ENCODE peak calls at places on chromosomes 16 and 17, in six cellular contexts. One of them, this sample, is unnamed.

GRCh38 chr17:79944251-79944812 is 91.3 kb downstream of the TBC1D16 start:
- DNase-seq in MM.1S: no peak
- DNase-seq in neuronal stem cell: no peak
- DNase-seq in endodermal cell: peak; percentile 56
- DNase-seq in Karpas-422: no peak
- DNase-seq in SK-N-MC: no peak
- DNase-seq in this sample: no peak

GRCh38 chr17:10837987-10838386 is at the start of gene PIRT:
- DNase-seq in MM.1S: no peak
- DNase-seq in neuronal stem cell: no peak
- DNase-seq in endodermal cell: no peak
- DNase-seq in Karpas-422: no peak
- DNase-seq in SK-N-MC: no peak
- DNase-seq in this sample: no peak

GRCh38 chr16:88983157-88983556 is 6.2 kb upstream of the CBFA2T3 start:
- DNase-seq in MM.1S: no peak
- DNase-seq in neuronal stem cell: no peak
- DNase-seq in endodermal cell: no peak
- DNase-seq in Karpas-422: no peak
- DNase-seq in SK-N-MC: no peak
- DNase-seq in this sample: no peak

GRCh38 chr17:27422601-27423000 is 33.6 kb upstream of the KSR1 start:
- DNase-seq in MM.1S: no peak
- DNase-seq in neuronal stem cell: no peak
- DNase-seq in endodermal cell: no peak
- DNase-seq in Karpas-422: no peak
- DNase-seq in SK-N-MC: no peak
- DNase-seq in this sample: no peak

GRCh38 chr17:7854851-7855642 is at the start of gene TMEM88:
- DNase-seq in MM.1S: no peak
- DNase-seq in neuronal stem cell: peak; percentile 83
- DNase-seq in endodermal cell: peak; percentile 91
- DNase-seq in Karpas-422: peak; percentile 58
- DNase-seq in SK-N-MC: no peak
- DNase-seq in this sample: no peak

GRCh38 chr16:67666538-67667433 is at the start of the genes C16orf86 and ENKD1:
- DNase-seq in MM.1S: peak; percentile 89
- DNase-seq in neuronal stem cell: peak; percentile 87
- DNase-seq in endodermal cell: peak; percentile 94
- DNase-seq in Karpas-422: peak; percentile 95
- DNase-seq in SK-N-MC: no peak
- DNase-seq in this sample: peak; percentile 52

GRCh38 chr17:36978810-36979584 is 30.2 kb downstream of the AATF start:
- DNase-seq in MM.1S: no peak
- DNase-seq in neuronal stem cell: peak; percentile 9
- DNase-seq in endodermal cell: no peak
- DNase-seq in Karpas-422: peak; percentile 52
- DNase-seq in SK-N-MC: peak; percentile 6
- DNase-seq in this sample: peak; percentile 58

GRCh38 chr16:50173318-50173717 is 20.2 kb downstream of the TENT4B start:
- DNase-seq in MM.1S: no peak
- DNase-seq in neuronal stem cell: no peak
- DNase-seq in endodermal cell: no peak
- DNase-seq in Karpas-422: no peak
- DNase-seq in SK-N-MC: no peak
- DNase-seq in this sample: no peak

GRCh38 chr16:11094075-11094593 is 149.8 kb downstream of the CLEC16A start:
- DNase-seq in MM.1S: peak; percentile 76
- DNase-seq in neuronal stem cell: no peak
- DNase-seq in endodermal cell: no peak
- DNase-seq in Karpas-422: peak; percentile 51
- DNase-seq in SK-N-MC: no peak
- DNase-seq in this sample: peak; percentile 79

GRCh38 chr16:77457046-77457445 is 22.2 kb upstream of the ADAMTS18 start:
- DNase-seq in MM.1S: no peak
- DNase-seq in neuronal stem cell: no peak
- DNase-seq in endodermal cell: no peak
- DNase-seq in Karpas-422: no peak
- DNase-seq in SK-N-MC: no peak
- DNase-seq in this sample: no peak

GRCh38 chr17:422196-422930 is 69.8 kb upstream of the RPH3AL start:
- DNase-seq in MM.1S: no peak
- DNase-seq in neuronal stem cell: no peak
- DNase-seq in endodermal cell: peak; percentile 82
- DNase-seq in Karpas-422: no peak
- DNase-seq in SK-N-MC: no peak
- DNase-seq in this sample: no peak

GRCh38 chr17:72287586-72287985 is 166.8 kb downstream of the SOX9 start:
- DNase-seq in MM.1S: no peak
- DNase-seq in neuronal stem cell: no peak
- DNase-seq in endodermal cell: no peak
- DNase-seq in Karpas-422: no peak
- DNase-seq in SK-N-MC: no peak
- DNase-seq in this sample: no peak

GRCh38 chr16:90077757-90078593 is 844 bp upstream of the PRDM7 start:
- DNase-seq in MM.1S: peak; percentile 60
- DNase-seq in neuronal stem cell: no peak
- DNase-seq in endodermal cell: peak; percentile 60
- DNase-seq in Karpas-422: peak; percentile 61
- DNase-seq in SK-N-MC: no peak
- DNase-seq in this sample: peak; percentile 42

GRCh38 chr16:49580751-49581303 is 207.2 kb downstream of the C16orf78 start:
- DNase-seq in MM.1S: no peak
- DNase-seq in neuronal stem cell: no peak
- DNase-seq in endodermal cell: no peak
- DNase-seq in Karpas-422: no peak
- DNase-seq in SK-N-MC: no peak
- DNase-seq in this sample: peak; percentile 11

GRCh38 chr16:79707867-79708266 is 107.3 kb upstream of the MAF start:
- DNase-seq in MM.1S: no peak
- DNase-seq in neuronal stem cell: no peak
- DNase-seq in endodermal cell: no peak
- DNase-seq in Karpas-422: no peak
- DNase-seq in SK-N-MC: no peak
- DNase-seq in this sample: peak; percentile 73

GRCh38 chr16:64589836-64590235 is 532.0 kb downstream of the CDH11 start:
- DNase-seq in MM.1S: no peak
- DNase-seq in neuronal stem cell: no peak
- DNase-seq in endodermal cell: no peak
- DNase-seq in Karpas-422: no peak
- DNase-seq in SK-N-MC: no peak
- DNase-seq in this sample: peak; percentile 25

GRCh38 chr17:82729479-82730260 is 5.7 kb upstream of the FN3K start:
- DNase-seq in MM.1S: no peak
- DNase-seq in neuronal stem cell: no peak
- DNase-seq in endodermal cell: peak; percentile 51
- DNase-seq in Karpas-422: peak; percentile 32
- DNase-seq in SK-N-MC: no peak
- DNase-seq in this sample: no peak

GRCh38 chr16:282491-282890 is 473 bp upstream of the PDIA2 start:
- DNase-seq in MM.1S: no peak
- DNase-seq in neuronal stem cell: no peak
- DNase-seq in endodermal cell: no peak
- DNase-seq in Karpas-422: no peak
- DNase-seq in SK-N-MC: no peak
- DNase-seq in this sample: no peak

GRCh38 chr16:82033683-82034300 is 1.3 kb upstream of the HSD17B2 start:
- DNase-seq in MM.1S: no peak
- DNase-seq in neuronal stem cell: no peak
- DNase-seq in endodermal cell: no peak
- DNase-seq in Karpas-422: no peak
- DNase-seq in SK-N-MC: no peak
- DNase-seq in this sample: no peak

GRCh38 chr16:57838161-57838560 is 35.9 kb upstream of the KIFC3 start:
- DNase-seq in MM.1S: no peak
- DNase-seq in neuronal stem cell: no peak
- DNase-seq in endodermal cell: no peak
- DNase-seq in Karpas-422: no peak
- DNase-seq in SK-N-MC: no peak
- DNase-seq in this sample: peak; percentile 45

GRCh38 chr17:41647940-41648410 is 23.6 kb upstream of the KRT17 start:
- DNase-seq in MM.1S: peak; percentile 79
- DNase-seq in neuronal stem cell: peak; percentile 87
- DNase-seq in endodermal cell: peak; percentile 100
- DNase-seq in Karpas-422: peak; percentile 92
- DNase-seq in SK-N-MC: no peak
- DNase-seq in this sample: peak; percentile 44

GRCh38 chr17:40112191-40112590 is 9.6 kb upstream of the MSL1 start:
- DNase-seq in MM.1S: peak; percentile 4
- DNase-seq in neuronal stem cell: no peak
- DNase-seq in endodermal cell: no peak
- DNase-seq in Karpas-422: no peak
- DNase-seq in SK-N-MC: no peak
- DNase-seq in this sample: no peak
- H3K9ac ChIP-seq in MM.1S: no peak overlapping the region
- H3K9ac ChIP-seq in neuronal stem cell: no peak overlapping the region
- H3K9ac ChIP-seq in endodermal cell: no peak overlapping the region
- H3K9ac ChIP-seq in Karpas-422: peak overlapping the region; percentile 49
- H3K9ac ChIP-seq in SK-N-MC: peak overlapping the region; percentile 61
- H3K9ac ChIP-seq in this sample: no peak overlapping the region

DNA sequence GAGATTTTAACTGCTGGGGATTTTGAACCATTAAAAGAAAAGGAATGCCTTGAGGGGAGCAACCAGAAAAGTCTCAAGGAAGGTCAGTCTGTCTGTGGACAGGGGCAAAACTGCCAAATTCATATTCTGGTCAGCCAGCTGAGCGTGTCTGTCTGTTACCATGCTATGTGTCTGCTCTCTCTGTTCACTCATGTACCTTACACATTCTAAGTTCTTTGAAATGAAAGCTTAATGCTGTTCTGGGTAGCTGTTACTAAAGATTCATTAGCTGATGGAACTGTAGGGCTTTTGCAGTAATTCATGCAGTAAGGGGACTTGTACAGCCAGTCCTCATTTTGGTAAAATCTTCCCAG is 115.8 kb downstream of the MRTFB start:
- DNase-seq in MM.1S: no peak
- DNase-seq in neuronal stem cell: no peak
- DNase-seq in endodermal cell: no peak
- DNase-seq in Karpas-422: no peak
- DNase-seq in SK-N-MC: no peak
- DNase-seq in this sample: no peak
- H3K4me3 ChIP-seq in MM.1S: no peak overlapping the region
- H3K4me3 ChIP-seq in neuronal stem cell: no peak overlapping the region
- H3K4me3 ChIP-seq in endodermal cell: no peak overlapping the region
- H3K4me3 ChIP-seq in Karpas-422: no peak overlapping the region
- H3K4me3 ChIP-seq in SK-N-MC: no peak overlapping the region
- H3K4me3 ChIP-seq in this sample: peak overlapping the region; percentile 48

GRCh38 chr17:47829870-47830269 is 1.5 kb downstream of the MRPL10 start:
- DNase-seq in MM.1S: peak; percentile 29
- DNase-seq in neuronal stem cell: no peak
- DNase-seq in endodermal cell: no peak
- DNase-seq in Karpas-422: no peak
- DNase-seq in SK-N-MC: no peak
- DNase-seq in this sample: no peak
- H3K9ac ChIP-seq in MM.1S: peak overlapping the region; percentile 32
- H3K9ac ChIP-seq in neuronal stem cell: no peak overlapping the region
- H3K9ac ChIP-seq in endodermal cell: no peak overlapping the region
- H3K9ac ChIP-seq in Karpas-422: no peak overlapping the region
- H3K9ac ChIP-seq in SK-N-MC: no peak overlapping the region
- H3K9ac ChIP-seq in this sample: no peak overlapping the region

GRCh38 chr16:9095998-9096397 is 4.6 kb downstream of the HAPSTR1 start:
- DNase-seq in MM.1S: no peak
- DNase-seq in neuronal stem cell: no peak
- DNase-seq in endodermal cell: no peak
- DNase-seq in Karpas-422: no peak
- DNase-seq in SK-N-MC: no peak
- DNase-seq in this sample: no peak
- H3K4me3 ChIP-seq in MM.1S: no peak overlapping the region
- H3K4me3 ChIP-seq in neuronal stem cell: no peak overlapping the region
- H3K4me3 ChIP-seq in endodermal cell: peak overlapping the region; percentile 88
- H3K4me3 ChIP-seq in Karpas-422: no peak overlapping the region
- H3K4me3 ChIP-seq in SK-N-MC: peak overlapping the region; percentile 95
- H3K4me3 ChIP-seq in this sample: peak overlapping the region; percentile 96

GRCh38 chr17:18252160-18252559 is 6.4 kb downstream of the FLII start:
- DNase-seq in MM.1S: no peak
- DNase-seq in neuronal stem cell: no peak
- DNase-seq in endodermal cell: no peak
- DNase-seq in Karpas-422: no peak
- DNase-seq in SK-N-MC: no peak
- DNase-seq in this sample: no peak
- H3K9ac ChIP-seq in MM.1S: no peak overlapping the region
- H3K9ac ChIP-seq in neuronal stem cell: no peak overlapping the region
- H3K9ac ChIP-seq in endodermal cell: no peak overlapping the region
- H3K9ac ChIP-seq in Karpas-422: no peak overlapping the region
- H3K9ac ChIP-seq in SK-N-MC: no peak overlapping the region
- H3K9ac ChIP-seq in this sample: no peak overlapping the region